ENCODE peak calls at places on chromosomes 5 and 9, in seven cellular contexts. One of them, this sample, is unnamed.

GRCh38 chr5:142542906-142543305 is 143.0 kb downstream of the FGF1 start:
- DNase-seq in sigmoid colon: no peak
- DNase-seq in ovary: no peak
- DNase-seq in tibial nerve: peak; percentile 27
- DNase-seq in A549: no peak
- DNase-seq in IMR-90: peak; percentile 55
- DNase-seq in esophagus squamous epithelium: no peak
- DNase-seq in this sample: no peak

GRCh38 chr9:3299872-3300271 is 225.9 kb downstream of the RFX3 start:
- DNase-seq in sigmoid colon: no peak
- DNase-seq in ovary: no peak
- DNase-seq in tibial nerve: no peak
- DNase-seq in A549: no peak
- DNase-seq in IMR-90: no peak
- DNase-seq in esophagus squamous epithelium: no peak
- DNase-seq in this sample: no peak

GRCh38 chr9:122032346-122032745 is 60.8 kb downstream of the TTLL11 start:
- DNase-seq in sigmoid colon: no peak
- DNase-seq in ovary: no peak
- DNase-seq in tibial nerve: no peak
- DNase-seq in A549: no peak
- DNase-seq in IMR-90: no peak
- DNase-seq in esophagus squamous epithelium: no peak
- DNase-seq in this sample: no peak

GRCh38 chr5:123014689-123015088 is 21.8 kb downstream of the PPIC start:
- DNase-seq in sigmoid colon: no peak
- DNase-seq in ovary: no peak
- DNase-seq in tibial nerve: no peak
- DNase-seq in A549: no peak
- DNase-seq in IMR-90: no peak
- DNase-seq in esophagus squamous epithelium: no peak
- DNase-seq in this sample: no peak

GRCh38 chr5:6450235-6450860 is 1.7 kb downstream of the UBE2QL1 start:
- DNase-seq in sigmoid colon: no peak
- DNase-seq in ovary: no peak
- DNase-seq in tibial nerve: no peak
- DNase-seq in A549: no peak
- DNase-seq in IMR-90: no peak
- DNase-seq in esophagus squamous epithelium: no peak
- DNase-seq in this sample: no peak

GRCh38 chr9:101333490-101333889 is 51.3 kb downstream of the BAAT start:
- DNase-seq in sigmoid colon: no peak
- DNase-seq in ovary: no peak
- DNase-seq in tibial nerve: no peak
- DNase-seq in A549: no peak
- DNase-seq in IMR-90: no peak
- DNase-seq in esophagus squamous epithelium: no peak
- DNase-seq in this sample: no peak

GRCh38 chr9:122186301-122186700 is 26.6 kb downstream of the MORN5 start:
- DNase-seq in sigmoid colon: no peak
- DNase-seq in ovary: no peak
- DNase-seq in tibial nerve: no peak
- DNase-seq in A549: no peak
- DNase-seq in IMR-90: no peak
- DNase-seq in esophagus squamous epithelium: no peak
- DNase-seq in this sample: no peak

GRCh38 chr5:92641031-92641962 is 939.7 kb downstream of the NR2F1-AS1 start:
- DNase-seq in sigmoid colon: no peak
- DNase-seq in ovary: peak; percentile 14
- DNase-seq in tibial nerve: peak; percentile 7
- DNase-seq in A549: peak; percentile 6
- DNase-seq in IMR-90: peak; percentile 66
- DNase-seq in esophagus squamous epithelium: no peak
- DNase-seq in this sample: peak; percentile 6

GRCh38 chr9:15244001-15244441 is 63.0 kb downstream of the TTC39B start:
- DNase-seq in sigmoid colon: no peak
- DNase-seq in ovary: no peak
- DNase-seq in tibial nerve: no peak
- DNase-seq in A549: no peak
- DNase-seq in IMR-90: peak; percentile 81
- DNase-seq in esophagus squamous epithelium: no peak
- DNase-seq in this sample: no peak

GRCh38 chr9:92146610-92147009 is 31.4 kb upstream of the SPTLC1 start:
- DNase-seq in sigmoid colon: no peak
- DNase-seq in ovary: peak; percentile 39
- DNase-seq in tibial nerve: no peak
- DNase-seq in A549: no peak
- DNase-seq in IMR-90: peak; percentile 31
- DNase-seq in esophagus squamous epithelium: no peak
- DNase-seq in this sample: no peak

GRCh38 chr5:93717162-93717561 is 24.2 kb downstream of the POU5F2 start:
- DNase-seq in sigmoid colon: no peak
- DNase-seq in ovary: no peak
- DNase-seq in tibial nerve: no peak
- DNase-seq in A549: no peak
- DNase-seq in IMR-90: peak; percentile 28
- DNase-seq in esophagus squamous epithelium: no peak
- DNase-seq in this sample: no peak

GRCh38 chr9:18126776-18127175 is 347.2 kb upstream of the ADAMTSL1 start:
- DNase-seq in sigmoid colon: no peak
- DNase-seq in ovary: no peak
- DNase-seq in tibial nerve: no peak
- DNase-seq in A549: no peak
- DNase-seq in IMR-90: no peak
- DNase-seq in esophagus squamous epithelium: no peak
- DNase-seq in this sample: no peak

GRCh38 chr5:76811214-76811613 is 7.6 kb upstream of the F2RL1 start:
- DNase-seq in sigmoid colon: no peak
- DNase-seq in ovary: no peak
- DNase-seq in tibial nerve: no peak
- DNase-seq in A549: no peak
- DNase-seq in IMR-90: peak; percentile 73
- DNase-seq in esophagus squamous epithelium: no peak
- DNase-seq in this sample: peak; percentile 57

GRCh38 chr9:99167120-99167519 is 54.6 kb downstream of the ALG2 start:
- DNase-seq in sigmoid colon: no peak
- DNase-seq in ovary: no peak
- DNase-seq in tibial nerve: no peak
- DNase-seq in A549: no peak
- DNase-seq in IMR-90: no peak
- DNase-seq in esophagus squamous epithelium: no peak
- DNase-seq in this sample: no peak

GRCh38 chr9:136629001-136629878 is 33.5 kb upstream of the EGFL7 start:
- DNase-seq in sigmoid colon: no peak
- DNase-seq in ovary: no peak
- DNase-seq in tibial nerve: no peak
- DNase-seq in A549: no peak
- DNase-seq in IMR-90: no peak
- DNase-seq in esophagus squamous epithelium: no peak
- DNase-seq in this sample: no peak

GRCh38 chr9:120563044-120563443 is 16.9 kb downstream of the CDK5RAP2 start:
- DNase-seq in sigmoid colon: no peak
- DNase-seq in ovary: peak; percentile 32
- DNase-seq in tibial nerve: no peak
- DNase-seq in A549: no peak
- DNase-seq in IMR-90: no peak
- DNase-seq in esophagus squamous epithelium: no peak
- DNase-seq in this sample: no peak

DNA sequence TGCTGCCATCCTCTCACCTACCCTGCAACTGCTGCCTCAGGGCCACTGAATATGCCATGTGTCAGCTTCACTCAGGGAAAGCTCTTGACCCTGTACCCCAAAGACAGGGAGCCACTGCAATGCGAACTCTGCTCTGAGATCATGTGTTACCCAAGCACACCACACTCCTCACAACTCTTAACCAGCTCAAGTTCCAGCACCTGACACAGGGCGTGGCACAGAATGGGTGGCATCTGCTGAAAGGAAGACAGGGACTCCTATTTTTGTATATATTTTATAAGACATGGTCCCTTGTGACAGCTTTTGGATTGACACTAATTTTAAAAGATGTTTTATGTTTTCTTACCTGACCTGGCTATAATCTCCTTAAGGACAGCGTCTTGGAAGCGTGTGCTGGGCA is 10.7 kb downstream of the PHYKPL start:
- DNase-seq in sigmoid colon: no peak
- DNase-seq in ovary: no peak
- DNase-seq in tibial nerve: no peak
- DNase-seq in A549: no peak
- DNase-seq in IMR-90: no peak
- DNase-seq in esophagus squamous epithelium: no peak
- DNase-seq in this sample: no peak
- TF ChIP-seq POLR2A in sigmoid colon: no peak
- TF ChIP-seq POLR2A in ovary: no peak
- TF ChIP-seq POLR2A in tibial nerve: no peak
- TF ChIP-seq POLR2A in A549: no peak
- TF ChIP-seq POLR2A in IMR-90: peak; percentile 11
- TF ChIP-seq POLR2A in esophagus squamous epithelium: no peak
- TF ChIP-seq POLR2A in this sample: no peak

GRCh38 chr9:37373621-37374020 is 48.9 kb upstream of the GRHPR start:
- DNase-seq in sigmoid colon: no peak
- DNase-seq in ovary: no peak
- DNase-seq in tibial nerve: no peak
- DNase-seq in A549: no peak
- DNase-seq in IMR-90: no peak
- DNase-seq in esophagus squamous epithelium: no peak
- DNase-seq in this sample: no peak

GRCh38 chr9:37370968-37371563 is 51.4 kb upstream of the GRHPR start:
- DNase-seq in sigmoid colon: no peak
- DNase-seq in ovary: no peak
- DNase-seq in tibial nerve: no peak
- DNase-seq in A549: no peak
- DNase-seq in IMR-90: no peak
- DNase-seq in esophagus squamous epithelium: no peak
- DNase-seq in this sample: no peak

GRCh38 chr9:37370282-37370681 is 52.2 kb upstream of the GRHPR start:
- DNase-seq in sigmoid colon: no peak
- DNase-seq in ovary: no peak
- DNase-seq in tibial nerve: no peak
- DNase-seq in A549: no peak
- DNase-seq in IMR-90: no peak
- DNase-seq in esophagus squamous epithelium: no peak
- DNase-seq in this sample: no peak

GRCh38 chr9:37372839-37373238 is 49.7 kb upstream of the GRHPR start:
- DNase-seq in sigmoid colon: no peak
- DNase-seq in ovary: no peak
- DNase-seq in tibial nerve: no peak
- DNase-seq in A549: no peak
- DNase-seq in IMR-90: no peak
- DNase-seq in esophagus squamous epithelium: no peak
- DNase-seq in this sample: no peak

GRCh38 chr9:37371565-37372464 is 50.7 kb upstream of the GRHPR start:
- DNase-seq in sigmoid colon: no peak
- DNase-seq in ovary: no peak
- DNase-seq in tibial nerve: no peak
- DNase-seq in A549: no peak
- DNase-seq in IMR-90: peak; percentile 58
- DNase-seq in esophagus squamous epithelium: no peak
- DNase-seq in this sample: no peak
- TF ChIP-seq POLR2A in sigmoid colon: no peak
- TF ChIP-seq POLR2A in ovary: no peak
- TF ChIP-seq POLR2A in tibial nerve: no peak
- TF ChIP-seq POLR2A in A549: no peak
- TF ChIP-seq POLR2A in IMR-90: no peak
- TF ChIP-seq POLR2A in esophagus squamous epithelium: no peak
- TF ChIP-seq POLR2A in this sample: no peak

DNA sequence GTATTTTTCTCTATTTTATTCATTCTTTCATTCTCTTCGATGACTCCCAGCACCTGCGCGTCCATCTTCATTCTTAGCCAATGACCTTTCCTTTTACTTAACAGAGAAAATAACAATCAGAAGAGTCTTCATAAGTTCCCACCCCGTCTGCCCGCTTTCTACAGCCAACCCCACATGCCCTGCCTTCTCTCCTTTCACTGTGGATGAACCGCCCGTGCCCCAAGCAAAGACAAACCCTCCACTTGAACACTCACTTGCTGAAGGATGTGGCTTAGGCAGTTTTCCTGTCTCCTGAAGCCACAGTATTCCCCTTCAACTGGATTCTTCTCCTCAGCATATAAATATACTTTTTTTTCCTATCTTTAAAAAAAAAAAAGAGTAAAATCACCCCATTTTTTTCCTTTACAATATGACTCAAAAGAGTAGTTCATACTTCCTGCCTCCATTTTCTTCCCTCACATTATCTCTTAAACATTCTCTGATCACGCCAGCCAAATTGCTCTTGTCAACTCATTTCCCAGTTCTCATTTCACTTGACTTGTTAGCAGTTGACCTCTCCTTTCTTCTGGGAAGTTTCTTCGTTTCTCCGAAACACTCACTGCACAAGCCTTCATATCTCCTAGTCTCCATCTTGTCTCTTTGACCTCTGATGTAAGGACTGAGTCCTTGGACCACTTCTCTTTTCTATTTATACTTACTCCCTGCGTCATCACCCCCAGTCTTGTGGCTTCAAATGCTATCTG is 11.1 kb downstream of the NIPSNAP3B start:
- DNase-seq in sigmoid colon: no peak
- DNase-seq in ovary: no peak
- DNase-seq in tibial nerve: no peak
- DNase-seq in A549: no peak
- DNase-seq in IMR-90: no peak
- DNase-seq in esophagus squamous epithelium: no peak
- DNase-seq in this sample: no peak
- TF ChIP-seq POLR2A in sigmoid colon: no peak
- TF ChIP-seq POLR2A in ovary: no peak
- TF ChIP-seq POLR2A in tibial nerve: no peak
- TF ChIP-seq POLR2A in A549: no peak
- TF ChIP-seq POLR2A in IMR-90: no peak
- TF ChIP-seq POLR2A in esophagus squamous epithelium: no peak
- TF ChIP-seq POLR2A in this sample: no peak

DNA sequence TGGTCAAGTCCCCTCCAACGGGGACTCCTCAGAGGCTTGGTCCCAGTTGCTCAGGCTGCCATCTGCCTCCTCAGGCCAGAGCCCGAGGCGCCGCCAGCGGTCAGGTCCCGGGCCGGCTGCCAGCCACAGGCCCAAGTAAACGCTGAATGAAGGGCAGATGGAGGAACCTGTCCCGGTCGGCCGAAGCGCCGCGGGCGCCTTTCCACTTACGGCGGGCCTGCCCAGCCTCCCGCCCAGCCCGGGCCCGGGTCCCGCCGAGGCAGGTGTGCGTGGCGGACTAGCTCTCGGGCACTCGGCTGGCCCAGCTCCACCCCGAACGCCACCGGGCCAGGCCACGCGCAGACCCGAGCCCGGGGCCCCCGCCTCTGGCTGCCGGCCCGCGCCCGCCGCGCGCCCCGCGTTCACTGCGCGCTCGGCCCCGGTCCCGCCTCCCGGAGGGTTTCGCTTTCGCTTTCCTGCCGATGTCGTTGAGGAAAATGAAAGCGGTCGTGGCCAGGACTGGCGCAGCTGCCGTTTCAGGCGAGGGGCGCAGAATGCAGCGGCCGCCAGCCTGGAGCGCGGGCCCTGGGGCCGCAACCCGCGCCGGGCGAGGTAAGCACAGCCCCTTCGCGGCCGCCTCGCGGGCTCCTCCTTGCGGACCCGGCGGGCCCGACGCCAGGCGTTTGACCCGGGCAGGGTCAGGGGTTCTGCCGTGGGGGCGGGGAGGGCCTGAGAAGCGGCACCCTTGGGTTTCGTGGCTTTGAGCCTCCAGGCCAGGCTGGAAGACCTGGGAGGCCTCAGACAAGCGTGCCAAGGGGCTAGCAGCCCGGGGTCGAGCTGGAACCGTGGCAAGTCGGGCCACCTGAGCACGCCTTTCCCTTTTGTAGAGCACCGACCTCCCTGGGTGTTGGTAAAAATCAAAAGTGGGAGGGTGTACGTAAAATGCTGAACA is 41.2 kb downstream of the SLC22A5 start:
- DNase-seq in sigmoid colon: peak; percentile 94
- DNase-seq in ovary: peak; percentile 86
- DNase-seq in tibial nerve: peak; percentile 55
- DNase-seq in A549: peak; percentile 87
- DNase-seq in IMR-90: peak; percentile 72
- DNase-seq in esophagus squamous epithelium: no peak
- DNase-seq in this sample: peak; percentile 58
- TF ChIP-seq POLR2A in sigmoid colon: no peak
- TF ChIP-seq POLR2A in ovary: peak; percentile 65
- TF ChIP-seq POLR2A in tibial nerve: no peak
- TF ChIP-seq POLR2A in A549: peak; percentile 73
- TF ChIP-seq POLR2A in IMR-90: peak; percentile 64
- TF ChIP-seq POLR2A in esophagus squamous epithelium: peak; percentile 83
- TF ChIP-seq POLR2A in this sample: peak; percentile 62

This sample was measured in H54.